ENCODE peak calls at places on chromosomes 7 and 10, in six cellular contexts. Q, B, T, D, P and R are unnamed samples.

GRCh38 chr10:75355706-75356105 is 45.9 kb downstream of the ZNF503 start:
- DNase-seq in D (no peak), P (no peak), B (no peak), Q (no peak), T (no peak), R (no peak)

GRCh38 chr7:36287371-36288241 is 102.1 kb upstream of the ANLN start:
- DNase-seq in D (no peak), Q (no peak), T (no peak), P (no peak), B (no peak), R (no peak)

GRCh38 chr10:1736180-1736971 is 949 bp downstream of the ADARB2 start:
- DNase-seq in D (no peak), B (no peak), P (no peak), T (no peak), Q (peak; percentile 19), R (no peak)

GRCh38 chr7:157690833-157691382 is 354.1 kb downstream of the DNAJB6 start:
- DNase-seq in Q (peak; percentile 94), B (peak; percentile 48), T (no peak), P (no peak), D (peak; percentile 40), R (peak; percentile 77)

GRCh38 chr7:28954936-28955335 is 3.2 kb downstream of the TRIL start:
- DNase-seq in D (no peak), P (no peak), Q (no peak), T (no peak), B (no peak), R (no peak)

GRCh38 chr7:28686418-28686800 is 271.7 kb downstream of the TRIL start:
- DNase-seq in D (no peak), T (no peak), Q (peak; percentile 80), B (no peak), P (no peak), R (no peak)

GRCh38 chr7:25586513-25586912 is 358.2 kb upstream of the NPVF start:
- DNase-seq in T (no peak), Q (no peak), P (no peak), B (no peak), D (no peak), R (no peak)

GRCh38 chr7:44977304-44977858 is 1.4 kb downstream of the MYO1G start:
- DNase-seq in T (no peak), B (no peak), P (no peak), Q (no peak), D (no peak), R (no peak)

GRCh38 chr7:3455826-3456444 is 154.9 kb downstream of the SDK1 start:
- DNase-seq in Q (no peak), T (no peak), B (no peak), D (no peak), P (no peak), R (no peak)

DNA sequence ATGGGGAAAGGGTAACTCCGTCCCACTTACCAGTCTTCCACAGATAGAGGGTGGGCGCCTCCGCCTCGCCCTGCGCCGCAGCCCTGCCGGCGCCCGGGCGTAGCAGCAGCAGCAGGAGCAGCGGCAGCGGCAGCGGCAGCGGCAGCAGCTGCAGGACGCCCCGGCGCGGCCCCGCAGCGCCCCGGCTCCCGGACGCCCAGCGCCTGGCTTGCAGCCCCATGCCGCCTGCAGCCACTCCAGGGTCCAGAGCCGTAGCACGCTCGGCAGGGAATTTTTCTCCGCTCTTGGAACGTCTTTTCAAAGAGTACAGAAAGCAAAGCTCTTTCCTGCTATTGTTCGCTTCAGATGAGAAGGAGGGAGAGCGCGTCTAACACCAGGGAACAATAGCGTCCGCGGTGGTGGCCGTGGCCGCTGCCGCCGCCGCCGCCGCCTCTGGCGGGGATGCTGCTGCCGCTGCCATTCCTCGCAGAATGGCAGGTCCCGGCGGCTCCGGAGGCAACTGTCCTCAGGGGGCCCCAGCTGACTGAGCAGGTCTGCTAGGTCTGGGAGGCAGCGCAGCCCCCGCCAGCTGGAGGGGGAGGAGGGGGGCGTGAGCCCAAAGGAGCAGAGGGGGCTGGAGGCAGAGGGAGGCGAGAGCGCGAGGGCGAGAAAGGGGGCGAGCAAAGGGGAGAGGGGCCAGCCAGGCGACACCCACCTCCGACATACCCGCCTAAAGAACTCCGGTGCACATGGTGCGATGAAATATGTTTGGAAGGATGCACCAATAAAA is at the start of gene THSD7A:
- DNase-seq in T (no peak), P (peak; percentile 46), B (peak; percentile 54), D (no peak), Q (peak; percentile 78), R (peak; percentile 65)
- H3K4me3 ChIP-seq in T (peak within 1 kb of the TSS; percentile 71), P (peak within 1 kb of the TSS; percentile 54), B (peak within 1 kb of the TSS; percentile 71), D (peak within 1 kb of the TSS; percentile 74), Q (peak within 1 kb of the TSS; percentile 68), R (peak within 1 kb of the TSS; percentile 70)

DNA sequence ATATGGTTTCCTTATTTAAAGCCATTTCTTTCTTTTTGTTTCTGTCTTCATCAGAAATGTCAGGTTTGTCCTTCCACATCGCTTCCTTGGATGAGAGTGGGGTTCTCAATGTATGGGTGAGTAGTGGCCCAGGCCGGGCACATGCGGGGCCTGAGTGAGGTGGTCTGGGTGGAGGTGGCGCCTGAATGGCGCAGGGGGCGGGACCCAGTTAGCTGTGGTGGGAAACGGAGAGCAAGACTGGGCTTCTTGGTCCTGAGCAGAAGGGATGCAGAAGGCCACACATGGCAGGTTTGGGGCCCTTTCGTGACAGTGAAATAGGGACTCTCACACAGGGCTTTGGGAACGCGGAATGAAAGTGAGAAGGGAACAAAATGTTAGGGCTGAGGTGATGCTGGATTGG is 70.0 kb downstream of the DYNC2I1 start:
- DNase-seq in P (no peak), D (no peak), T (no peak), Q (no peak), B (no peak), R (no peak)
- H3K27ac ChIP-seq in P (no peak overlapping the region), D (no peak overlapping the region), T (no peak overlapping the region), Q (no peak overlapping the region), B (no peak overlapping the region), R (no peak overlapping the region)

DNA sequence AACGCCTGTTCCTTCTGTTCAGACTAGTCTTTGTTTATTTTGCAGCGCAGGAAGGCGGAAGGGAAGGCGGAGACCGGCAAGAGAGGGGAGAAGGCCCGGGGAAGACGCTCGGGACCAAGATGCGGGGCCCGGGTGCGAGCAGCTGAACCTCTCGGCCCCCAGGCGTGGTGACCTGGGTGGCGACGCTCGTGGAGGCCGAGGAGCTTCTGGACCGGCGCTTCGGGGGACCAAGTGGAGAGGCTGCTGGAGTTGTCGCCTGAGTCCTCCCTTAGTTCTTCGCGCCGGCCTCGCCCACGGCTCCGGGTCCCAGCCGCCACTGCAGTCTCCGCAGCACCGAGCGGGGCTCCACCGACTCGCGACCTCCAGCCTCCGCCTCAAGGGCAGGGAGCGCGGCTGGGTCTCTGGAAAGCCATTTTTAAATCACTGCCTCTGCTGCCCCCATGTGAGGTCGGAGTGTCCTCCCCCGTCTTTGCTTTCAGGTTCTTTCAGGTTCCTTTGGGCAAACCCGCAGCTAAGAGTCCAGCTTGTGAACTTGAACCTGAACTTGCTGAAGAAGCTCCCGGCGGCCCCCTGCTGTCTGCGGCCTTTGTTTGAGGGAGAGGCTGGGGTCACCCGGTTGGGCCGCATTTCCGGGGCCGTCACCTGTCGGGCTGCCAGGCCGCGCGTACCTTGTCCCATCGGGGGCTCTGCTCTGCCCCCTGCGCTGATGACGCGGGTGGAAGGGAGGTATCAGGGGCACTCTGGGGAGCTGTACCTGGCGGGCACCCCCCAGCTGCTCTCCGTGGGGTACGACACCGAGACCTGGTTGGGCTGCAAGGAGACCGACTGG is 136.0 kb downstream of the KIF20B start:
- DNase-seq in D (peak; percentile 15), P (no peak), B (peak; percentile 29), T (no peak), Q (no peak), R (no peak)
- H3K4me3 ChIP-seq in D (peak overlapping the region; percentile 50), P (no peak overlapping the region), B (peak overlapping the region; percentile 59), T (peak overlapping the region; percentile 80), Q (no peak overlapping the region), R (no peak overlapping the region)

DNA sequence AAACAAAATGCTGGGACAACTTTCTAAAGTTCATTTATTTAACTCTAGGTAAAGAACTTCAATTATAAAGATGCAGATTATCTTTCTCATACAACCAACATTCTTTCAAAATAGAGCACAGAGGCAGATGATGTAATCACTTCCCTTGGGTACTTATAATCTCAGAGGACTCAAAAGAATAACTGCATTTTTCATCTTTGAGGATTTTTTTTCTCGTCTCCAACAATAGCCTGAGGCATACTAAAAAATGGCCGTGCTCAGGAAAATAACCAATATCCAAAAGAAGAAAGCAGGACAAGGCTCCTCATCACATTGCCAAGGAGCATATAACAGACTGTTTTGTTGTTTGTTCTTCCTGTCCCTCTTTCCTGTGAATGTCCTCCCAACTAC is 183.1 kb downstream of the SORCS1 start:
- DNase-seq in B (no peak), Q (no peak), T (no peak), D (no peak), P (no peak), R (no peak)
- H3K27ac ChIP-seq in B (no peak overlapping the region), Q (no peak overlapping the region), T (no peak overlapping the region), D (peak overlapping the region; percentile 39), P (no peak overlapping the region), R (no peak overlapping the region)

GRCh38 chr10:73264423-73264822 is 12.0 kb upstream of the MRPS16 start:
- DNase-seq in B (no peak), D (no peak), T (no peak), P (no peak), Q (no peak), R (no peak)
- H3K4me3 ChIP-seq in B (no peak overlapping the region), D (no peak overlapping the region), T (no peak overlapping the region), P (no peak overlapping the region), Q (no peak overlapping the region), R (no peak overlapping the region)

GRCh38 chr10:65294329-65294728 is 1631.5 kb upstream of the LRRTM3 start:
- DNase-seq in D (no peak), T (no peak), Q (no peak), B (no peak), P (no peak), R (no peak)

GRCh38 chr10:65291276-65291675 is 1634.6 kb upstream of the LRRTM3 start:
- DNase-seq in D (no peak), T (no peak), P (no peak), B (no peak), Q (no peak), R (no peak)

GRCh38 chr10:65292551-65292950 is 1633.3 kb upstream of the LRRTM3 start:
- DNase-seq in Q (no peak), B (no peak), T (no peak), P (no peak), D (no peak), R (no peak)
- H3K27ac ChIP-seq in Q (no peak overlapping the region), B (no peak overlapping the region), T (no peak overlapping the region), P (no peak overlapping the region), D (no peak overlapping the region), R (no peak overlapping the region)

DNA sequence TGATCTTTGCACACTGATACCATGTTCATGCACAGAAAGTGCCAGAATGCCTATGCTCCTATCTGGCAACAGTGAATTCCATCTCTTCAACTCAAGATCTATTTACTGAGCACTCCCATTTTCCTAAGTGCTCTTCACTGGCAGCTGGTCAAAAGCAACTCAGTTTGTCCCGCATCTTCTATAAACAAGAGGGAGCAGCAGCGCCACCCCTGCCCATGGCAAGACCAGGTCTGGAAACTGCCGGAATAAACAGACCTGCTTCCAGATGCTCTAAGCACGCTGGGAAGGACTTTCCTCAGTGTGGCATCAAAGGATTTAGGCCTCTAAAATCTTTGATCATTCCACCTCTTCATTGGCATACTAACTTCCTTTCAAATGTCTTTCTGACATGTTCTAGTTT is 104.4 kb upstream of the MACROH2A2 start:
- DNase-seq in D (no peak), Q (no peak), P (no peak), B (no peak), T (no peak), R (no peak)
- H3K4me3 ChIP-seq in D (no peak overlapping the region), Q (no peak overlapping the region), P (no peak overlapping the region), B (no peak overlapping the region), T (no peak overlapping the region), R (no peak overlapping the region)